ENCODE peak calls at places on chromosomes 3 and 15, in seven cellular contexts. M is naive thymus-derived CD4-positive, alpha-beta T cell; I is dermis blood vessel endothelial cell; T is activated naive CD4-positive, alpha-beta T cell treated with Interleukin-2 at 50 U/mL for 16 hours; C is stomach; W is ureter; N is GM04504. L is an unnamed sample.

GRCh38 chr3:57298041-57298440 is 5.6 kb upstream of the ASB14 start:
- DNase-seq in I (peak), T (no peak), M (no peak), N (no peak), C (peak), W (no peak), L (peak)

GRCh38 chr3:30682434-30683155 is 76.2 kb downstream of the TGFBR2 start:
- DNase-seq in T (no peak), I (no peak), M (no peak), C (no peak), N (no peak), W (no peak), L (no peak)

GRCh38 chr15:81166949-81167816 is 29.5 kb upstream of the IL16 start:
- DNase-seq in M (no peak), I (no peak), T (no peak), W (no peak), C (no peak), N (no peak), L (no peak)

GRCh38 chr3:112043621-112044201 is 9.2 kb downstream of the TMPRSS7 start:
- DNase-seq in I (peak), T (peak), W (peak), M (peak), C (peak), N (peak), L (peak)

GRCh38 chr15:65392368-65392767 is 14.6 kb upstream of the IGDCC3 start:
- DNase-seq in M (no peak), N (no peak), W (no peak), C (no peak), I (no peak), T (no peak), L (no peak)

GRCh38 chr3:40847571-40847992 is 322.8 kb downstream of the ZNF621 start:
- DNase-seq in N (no peak), I (peak), W (no peak), T (no peak), M (no peak), C (no peak), L (peak)

GRCh38 chr3:177813322-177813721 is 616.0 kb upstream of the TBL1XR1 start:
- DNase-seq in W (no peak), I (peak), M (no peak), N (no peak), T (no peak), C (peak), L (peak)

GRCh38 chr3:11327619-11328018 is 55.4 kb downstream of the ATG7 start:
- DNase-seq in I (no peak), W (no peak), N (no peak), M (no peak), T (no peak), C (no peak), L (no peak)

GRCh38 chr15:97177135-97177704 is 783.3 kb upstream of the ARRDC4 start:
- DNase-seq in I (no peak), W (no peak), C (no peak), N (no peak), T (no peak), M (no peak), L (no peak)

GRCh38 chr3:55664387-55664786 is 177.3 kb upstream of the WNT5A start:
- DNase-seq in W (no peak), I (no peak), T (no peak), N (no peak), M (peak), C (no peak), L (no peak)

GRCh38 chr3:64484289-64484992 is 203.4 kb downstream of the ADAMTS9 start:
- DNase-seq in W (peak), I (peak), C (peak), T (peak), N (peak), M (peak), L (peak)

GRCh38 chr3:116388867-116389385 is 56.4 kb downstream of the LSAMP start:
- DNase-seq in W (no peak), M (no peak), T (no peak), N (no peak), I (no peak), C (no peak), L (no peak)

GRCh38 chr3:141366285-141367037 is 1.8 kb upstream of the ZBTB38 start:
- DNase-seq in M (no peak), C (peak), I (peak), T (no peak), N (peak), W (no peak), L (no peak)

GRCh38 chr15:42130246-42130986 is 26.0 kb downstream of the PLA2G4F start:
- DNase-seq in M (no peak), W (peak), I (no peak), T (no peak), C (no peak), N (no peak), L (no peak)

GRCh38 chr3:156654834-156655233 is 19.6 kb upstream of the TIPARP start:
- DNase-seq in C (no peak), N (no peak), W (no peak), M (no peak), I (no peak), T (no peak), L (no peak)

GRCh38 chr15:33994005-33994615 is 25.8 kb downstream of the CHRM5 start:
- DNase-seq in W (no peak), N (no peak), C (no peak), T (no peak), I (peak), M (no peak), L (no peak)

GRCh38 chr15:64235552-64235951 is 72.7 kb upstream of the PPIB start:
- DNase-seq in N (no peak), C (no peak), W (no peak), M (no peak), I (no peak), T (no peak), L (no peak)

GRCh38 chr3:17183951-17184550 is 299.3 kb downstream of the PLCL2 start:
- DNase-seq in C (no peak), W (no peak), N (no peak), M (no peak), I (peak), T (no peak), L (no peak)

GRCh38 chr3:151976211-151977050 is 103.0 kb downstream of the SUCNR1 start:
- DNase-seq in W (no peak), C (no peak), N (peak), M (no peak), T (no peak), I (peak), L (peak)

GRCh38 chr3:101151286-101151901 is 158.2 kb upstream of the ABI3BP start:
- DNase-seq in M (no peak), T (no peak), I (no peak), N (no peak), C (no peak), W (no peak), L (no peak)

GRCh38 chr15:61483599-61483998 is 254.5 kb upstream of the RORA start:
- DNase-seq in C (no peak), I (no peak), N (no peak), T (no peak), M (no peak), W (no peak), L (no peak)

GRCh38 chr15:45167631-45168205 is 20.0 kb downstream of the SHF start:
- DNase-seq in N (no peak), C (no peak), M (no peak), T (no peak), I (no peak), W (no peak), L (no peak)

GRCh38 chr3:142850395-142851023 is 38.4 kb downstream of the PCOLCE2 start:
- DNase-seq in M (no peak), I (no peak), C (peak), T (no peak), N (peak), W (no peak), L (peak)

GRCh38 chr3:187741403-187742350 is 3.6 kb downstream of the BCL6 start:
- DNase-seq in W (peak), N (no peak), I (peak), T (peak), C (peak), M (peak), L (peak)

GRCh38 chr3:23246651-23247050 is 43.5 kb downstream of the UBE2E2 start:
- DNase-seq in I (no peak), N (no peak), T (no peak), C (no peak), M (no peak), W (no peak), L (no peak)

GRCh38 chr3:194279106-194279505 is 72.0 kb downstream of the CPN2 start:
- DNase-seq in T (no peak), I (no peak), M (no peak), C (no peak), N (no peak), W (no peak), L (no peak)

GRCh38 chr15:71549697-71550096 is 260.7 kb upstream of the NR2E3 start:
- DNase-seq in W (no peak), T (no peak), N (no peak), M (no peak), I (no peak), C (peak), L (no peak)